ENCODE peak calls at places on chromosomes 3 and 15, in ten cellular contexts. K, N, S, E, Q, W, P, C, J and V are unnamed samples.

GRCh38 chr3:69665026-69665739 is 74.1 kb upstream of the MITF start:
- DNase-seq in K (no peak), N (peak; percentile 75), S (no peak), E (no peak), Q (peak; percentile 59), W (peak; percentile 56), P (no peak), C (peak; percentile 37), J (peak; percentile 22), V (peak; percentile 60)

GRCh38 chr15:83067638-83067962 is 548 bp upstream of the BTBD1 start:
- DNase-seq in K (no peak), N (no peak), S (no peak), E (no peak), Q (no peak), W (no peak), P (no peak), C (no peak), J (no peak), V (no peak)

GRCh38 chr3:99868438-99868723 is 50.7 kb downstream of the CMSS1 start:
- DNase-seq in K (no peak), N (peak; percentile 54), S (no peak), E (peak; percentile 41), Q (no peak), W (no peak), P (no peak), C (no peak), J (peak; percentile 8), V (no peak)

GRCh38 chr15:26773485-26773877 is 615 bp upstream of the GABRB3 start:
- DNase-seq in K (no peak), N (no peak), S (no peak), E (no peak), Q (no peak), W (no peak), P (no peak), C (no peak), J (no peak), V (no peak)

GRCh38 chr3:43865376-43865775 is 174.6 kb downstream of the ABHD5 start:
- DNase-seq in K (no peak), N (no peak), S (no peak), E (no peak), Q (no peak), W (no peak), P (no peak), C (no peak), J (no peak), V (no peak)

GRCh38 chr3:161548301-161548700 is 51.7 kb downstream of the OTOL1 start:
- DNase-seq in K (no peak), N (no peak), S (no peak), E (no peak), Q (no peak), W (no peak), P (no peak), C (no peak), J (no peak), V (no peak)

GRCh38 chr15:89340586-89340985 is 6.0 kb upstream of the POLG start:
- DNase-seq in K (no peak), N (no peak), S (no peak), E (no peak), Q (no peak), W (no peak), P (no peak), C (peak; percentile 38), J (no peak), V (no peak)

GRCh38 chr15:101449471-101450425 is 39.8 kb downstream of the PCSK6 start:
- DNase-seq in K (no peak), N (no peak), S (no peak), E (no peak), Q (no peak), W (peak; percentile 9), P (no peak), C (no peak), J (no peak), V (no peak)

GRCh38 chr15:58052334-58052733 is 13.2 kb downstream of the ALDH1A2 start:
- DNase-seq in K (no peak), N (no peak), S (no peak), E (no peak), Q (no peak), W (no peak), P (no peak), C (no peak), J (no peak), V (peak; percentile 27)

GRCh38 chr3:13132281-13132680 is 59.1 kb upstream of the IQSEC1 start:
- DNase-seq in K (no peak), N (no peak), S (no peak), E (no peak), Q (no peak), W (no peak), P (no peak), C (no peak), J (no peak), V (no peak)

DNA sequence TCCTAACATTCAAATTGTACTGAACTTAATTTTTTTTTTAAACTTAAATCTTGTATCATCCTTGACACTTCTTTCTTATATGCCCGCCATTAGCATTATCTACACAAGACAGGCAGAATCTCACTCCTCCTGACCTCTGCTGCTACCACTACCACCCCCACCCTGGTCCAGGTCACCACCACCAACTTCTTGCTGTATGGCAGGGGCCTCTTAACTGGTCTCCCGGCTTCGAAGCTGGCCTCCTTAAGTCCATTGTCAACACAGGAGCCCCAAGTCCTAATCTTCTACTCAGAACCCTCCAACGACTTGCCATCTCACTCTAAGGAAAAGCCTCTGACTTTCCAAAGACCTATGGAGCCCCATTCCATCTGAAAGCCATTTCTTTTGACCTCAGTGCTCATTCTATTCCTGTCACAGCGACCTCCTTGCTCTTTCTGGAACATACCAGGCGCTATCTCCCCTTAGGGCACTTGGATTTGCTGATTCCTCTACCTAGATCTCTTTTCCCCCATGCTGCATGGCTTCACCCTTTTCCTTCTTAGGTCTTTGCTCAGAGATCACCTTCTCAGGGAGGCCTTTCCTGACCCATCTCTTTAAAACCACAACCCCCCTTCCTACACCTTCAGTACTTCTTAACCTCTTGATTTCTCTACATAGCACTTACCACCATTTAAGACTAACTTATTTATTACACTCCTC is 2.6 kb downstream of the PRC1 start:
- DNase-seq in K (no peak), N (no peak), S (no peak), E (no peak), Q (no peak), W (no peak), P (no peak), C (no peak), J (peak; percentile 57), V (no peak)
- H3K4me1 ChIP-seq in K (peaks cover 4% of the 10 kb centered on the region), N (no peaks in the 10 kb centered on the region), S (peaks cover 41% of the 10 kb centered on the region), E (peaks cover 6% of the 10 kb centered on the region), Q (peaks cover 5% of the 10 kb centered on the region), W (peaks cover 15% of the 10 kb centered on the region), P (peaks cover 40% of the 10 kb centered on the region), C (peaks cover 15% of the 10 kb centered on the region), J (peaks cover 28% of the 10 kb centered on the region), V (no peaks in the 10 kb centered on the region)

DNA sequence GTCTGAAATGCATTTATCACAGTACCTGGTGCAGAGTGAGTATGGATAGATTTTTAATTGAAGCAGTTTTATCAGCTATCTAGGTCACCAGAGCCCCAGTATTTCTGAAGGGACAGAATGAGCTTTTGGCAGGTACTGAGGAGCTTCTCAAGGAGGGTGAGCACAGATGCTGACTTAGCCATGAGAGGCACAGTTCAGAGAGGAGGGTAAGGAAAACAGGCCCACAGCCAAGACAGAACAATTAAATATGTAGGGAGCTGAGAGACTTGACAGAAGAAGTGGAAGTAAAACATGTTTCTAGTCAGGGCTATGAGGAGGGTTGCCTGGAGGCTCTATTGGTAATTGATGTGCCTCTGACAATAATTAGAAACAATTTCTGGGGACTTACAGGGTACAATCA is 20.1 kb downstream of the ZNF80 start:
- DNase-seq in K (no peak), N (no peak), S (no peak), E (no peak), Q (no peak), W (peak; percentile 27), P (no peak), C (no peak), J (no peak), V (no peak)
- H3K4me1 ChIP-seq in K (no peaks in the 10 kb centered on the region), N (peaks cover 5% of the 10 kb centered on the region), S (peaks cover 25% of the 10 kb centered on the region), E (no peaks in the 10 kb centered on the region), Q (no peaks in the 10 kb centered on the region), W (no peaks in the 10 kb centered on the region), P (peaks cover 96% of the 10 kb centered on the region), C (peaks cover 7% of the 10 kb centered on the region), J (no peaks in the 10 kb centered on the region), V (peaks cover 2% of the 10 kb centered on the region)

GRCh38 chr3:30600572-30600971 is 5.8 kb upstream of the TGFBR2 start:
- DNase-seq in K (no peak), N (no peak), S (no peak), E (no peak), Q (no peak), W (no peak), P (no peak), C (no peak), J (no peak), V (no peak)

GRCh38 chr3:30596161-30596560 is 10.2 kb upstream of the TGFBR2 start:
- DNase-seq in K (no peak), N (no peak), S (no peak), E (no peak), Q (peak; percentile 66), W (no peak), P (no peak), C (no peak), J (no peak), V (no peak)

GRCh38 chr3:30597131-30597768 is 9.2 kb upstream of the TGFBR2 start:
- DNase-seq in K (no peak), N (peak; percentile 94), S (no peak), E (peak; percentile 82), Q (peak; percentile 95), W (peak; percentile 89), P (no peak), C (no peak), J (no peak), V (no peak)

GRCh38 chr3:30598663-30599545 is 7.5 kb upstream of the TGFBR2 start:
- DNase-seq in K (no peak), N (no peak), S (peak; percentile 69), E (no peak), Q (no peak), W (no peak), P (no peak), C (peak; percentile 31), J (no peak), V (no peak)

GRCh38 chr3:30597769-30598134 is 8.6 kb upstream of the TGFBR2 start:
- DNase-seq in K (no peak), N (no peak), S (no peak), E (no peak), Q (no peak), W (no peak), P (no peak), C (no peak), J (no peak), V (no peak)
- H3K4me1 ChIP-seq in K (no peaks in the 10 kb centered on the region), N (peaks cover 5% of the 10 kb centered on the region), S (peaks cover 53% of the 10 kb centered on the region), E (peaks cover 8% of the 10 kb centered on the region), Q (peaks cover 4% of the 10 kb centered on the region), W (no peaks in the 10 kb centered on the region), P (no peaks in the 10 kb centered on the region), C (peaks cover 35% of the 10 kb centered on the region), J (no peaks in the 10 kb centered on the region), V (no peaks in the 10 kb centered on the region)

DNA sequence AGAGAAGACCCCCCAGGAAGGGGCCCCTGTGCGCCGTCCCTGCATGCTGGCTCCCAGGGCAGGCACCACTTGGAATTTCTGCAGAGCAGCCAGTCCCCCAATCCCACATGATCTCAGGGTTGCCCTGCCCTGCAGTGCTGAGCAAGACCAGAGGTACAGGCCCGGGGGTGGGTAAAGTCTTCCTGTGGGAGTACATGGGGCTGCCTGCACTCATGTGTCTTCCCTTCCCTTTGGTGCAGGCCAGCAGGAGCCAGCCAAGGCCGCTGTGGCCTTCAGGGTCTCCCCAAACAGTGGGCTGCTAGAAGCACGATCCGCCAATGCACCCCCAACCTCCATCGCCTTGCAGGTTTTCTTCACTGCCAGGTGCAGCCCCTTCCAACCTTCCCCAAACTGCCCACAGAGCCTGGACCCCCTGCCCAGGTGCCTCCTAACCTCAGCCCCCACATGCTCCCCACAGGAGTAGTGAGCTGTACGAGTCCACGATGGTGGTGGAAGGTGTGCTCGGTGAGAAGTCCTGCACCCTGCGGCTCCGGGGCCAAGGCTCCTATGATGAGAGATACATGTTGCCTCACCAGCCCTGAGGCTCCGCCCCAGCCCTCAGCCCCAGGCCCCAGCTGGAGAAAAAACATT is 15.0 kb downstream of the ACAA1 start:
- DNase-seq in K (no peak), N (no peak), S (no peak), E (no peak), Q (no peak), W (no peak), P (no peak), C (no peak), J (no peak), V (no peak)
- H3K4me1 ChIP-seq in K (peaks cover 4% of the 10 kb centered on the region), N (no peaks in the 10 kb centered on the region), S (no peaks in the 10 kb centered on the region), E (no peaks in the 10 kb centered on the region), Q (no peaks in the 10 kb centered on the region), W (no peaks in the 10 kb centered on the region), P (no peaks in the 10 kb centered on the region), C (no peaks in the 10 kb centered on the region), J (no peaks in the 10 kb centered on the region), V (no peaks in the 10 kb centered on the region)